ENCODE peak calls at places on chromosomes 13 and 19, in seven cellular contexts. Z is ascending aorta, P is IMR-90, N is lung, E is psoas muscle, V is HepG2, I is tibial artery. J is an unnamed sample.
A peak's percentile ranks its signal among the peaks of the same experiment; 100 is the strongest.

GRCh38 chr19:55830656-55831055 is 1.1 kb downstream of the NLRP11 start:
- DNase-seq in Z (no peak), P (no peak), N (no peak), E (no peak), V (no peak), I (no peak), J (no peak)

GRCh38 chr13:60754691-60755090 is 357.7 kb downstream of the TDRD3 start:
- DNase-seq in Z (no peak), P (no peak), N (no peak), E (no peak), V (no peak), I (no peak), J (no peak)

GRCh38 chr19:3976495-3977241 is 5.8 kb upstream of the DAPK3 start:
- DNase-seq in Z (no peak), P (no peak), N (peak; percentile 60), E (peak; percentile 92), V (no peak), I (no peak), J (no peak)

GRCh38 chr19:4233282-4233853 is 4.0 kb downstream of the EBI3 start:
- DNase-seq in Z (no peak), P (peak; percentile 8), N (peak; percentile 42), E (no peak), V (peak; percentile 45), I (no peak), J (peak; percentile 53)

GRCh38 chr19:15181394-15181793 is 19.4 kb downstream of the NOTCH3 start:
- DNase-seq in Z (no peak), P (no peak), N (no peak), E (no peak), V (no peak), I (no peak), J (peak; percentile 46)

GRCh38 chr13:77026783-77027621 is at the start of gene FBXL3:
- DNase-seq in Z (peak; percentile 91), P (peak; percentile 94), N (peak; percentile 80), E (peak; percentile 93), V (peak; percentile 46), I (peak; percentile 92), J (peak; percentile 83)

GRCh38 chr19:42143341-42144234 is 11.3 kb upstream of the POU2F2 start:
- DNase-seq in Z (no peak), P (peak; percentile 30), N (no peak), E (no peak), V (no peak), I (no peak), J (no peak)

GRCh38 chr19:48122421-48122820 is 11.8 kb upstream of the PLA2G4C start:
- DNase-seq in Z (no peak), P (no peak), N (no peak), E (no peak), V (no peak), I (no peak), J (no peak)

GRCh38 chr19:54481326-54481930 is 8.3 kb upstream of the CDC42EP5 start:
- DNase-seq in Z (no peak), P (peak; percentile 33), N (no peak), E (no peak), V (peak; percentile 49), I (no peak), J (peak; percentile 37)

GRCh38 chr19:36213793-36214387 is 575 bp downstream of the ZNF565 start:
- DNase-seq in Z (peak; percentile 68), P (peak; percentile 45), N (no peak), E (no peak), V (no peak), I (no peak), J (no peak)

GRCh38 chr19:31408460-31409124 is 59.4 kb upstream of the TSHZ3 start:
- DNase-seq in Z (no peak), P (peak; percentile 87), N (no peak), E (no peak), V (no peak), I (no peak), J (no peak)

GRCh38 chr13:113839536-113840204 is 24.2 kb downstream of the GAS6 start:
- DNase-seq in Z (no peak), P (no peak), N (no peak), E (peak; percentile 50), V (no peak), I (no peak), J (peak; percentile 76)
- H3K4me3 ChIP-seq in Z (no peak overlapping the region), P (no peak overlapping the region), N (no peak overlapping the region), E (peak overlapping the region; percentile 4), V (no peak overlapping the region), I (no peak overlapping the region), J (no peak overlapping the region)

GRCh38 chr19:1073956-1074511 is 7.1 kb downstream of the ARHGAP45 start:
- DNase-seq in Z (no peak), P (no peak), N (no peak), E (peak; percentile 51), V (no peak), I (no peak), J (no peak)

GRCh38 chr19:1070931-1071791 is 4.2 kb downstream of the ARHGAP45 start:
- DNase-seq in Z (no peak), P (no peak), N (no peak), E (peak; percentile 51), V (no peak), I (no peak), J (no peak)

GRCh38 chr19:1073063-1073955 is 6.3 kb downstream of the ARHGAP45 start:
- DNase-seq in Z (no peak), P (no peak), N (no peak), E (peak; percentile 47), V (no peak), I (no peak), J (no peak)

GRCh38 chr19:1070576-1070930 is 3.6 kb downstream of the ARHGAP45 start:
- DNase-seq in Z (no peak), P (no peak), N (no peak), E (peak; percentile 37), V (no peak), I (no peak), J (no peak)

DNA sequence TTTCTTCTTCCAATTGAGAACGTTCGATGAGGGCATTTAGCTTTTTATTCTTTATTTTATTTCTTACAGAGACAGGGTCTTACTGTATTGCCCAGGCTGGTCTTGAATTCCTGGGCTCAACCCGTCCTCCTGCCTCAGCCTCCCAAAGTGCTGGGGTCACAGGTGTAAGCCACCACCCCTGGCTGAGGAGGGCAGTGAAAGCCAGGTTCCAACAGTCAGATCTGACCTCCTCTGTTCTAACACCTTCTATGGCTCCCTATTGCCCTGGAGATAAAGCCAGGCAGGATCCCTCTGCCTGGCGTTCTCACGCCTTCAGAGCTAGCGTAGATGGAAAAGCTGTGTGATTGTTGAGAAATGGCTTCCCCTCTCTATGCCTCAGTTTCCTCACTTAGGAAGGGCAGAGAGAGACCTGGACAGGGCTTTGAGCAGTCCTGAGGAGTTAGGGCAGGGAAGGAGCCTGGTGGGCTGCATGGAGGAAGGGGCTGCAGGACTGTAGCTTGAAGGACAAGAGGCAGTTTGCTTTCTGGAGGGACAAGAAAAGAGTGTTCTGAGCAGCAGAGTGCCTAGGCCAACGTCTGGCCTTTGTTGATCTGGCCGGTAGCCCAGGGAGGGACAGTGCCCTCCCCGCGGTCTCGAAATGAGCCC is 5.5 kb downstream of the ARHGAP45 start:
- DNase-seq in Z (no peak), P (no peak), N (no peak), E (no peak), V (no peak), I (no peak), J (no peak)
- H3K36me3 ChIP-seq in Z (no peaks in the 10 kb centered on the region), P (no peaks in the 10 kb centered on the region), N (peaks cover 24% of the 10 kb centered on the region), E (no peaks in the 10 kb centered on the region), V (no peaks in the 10 kb centered on the region), I (no peaks in the 10 kb centered on the region), J (no peaks in the 10 kb centered on the region)

DNA sequence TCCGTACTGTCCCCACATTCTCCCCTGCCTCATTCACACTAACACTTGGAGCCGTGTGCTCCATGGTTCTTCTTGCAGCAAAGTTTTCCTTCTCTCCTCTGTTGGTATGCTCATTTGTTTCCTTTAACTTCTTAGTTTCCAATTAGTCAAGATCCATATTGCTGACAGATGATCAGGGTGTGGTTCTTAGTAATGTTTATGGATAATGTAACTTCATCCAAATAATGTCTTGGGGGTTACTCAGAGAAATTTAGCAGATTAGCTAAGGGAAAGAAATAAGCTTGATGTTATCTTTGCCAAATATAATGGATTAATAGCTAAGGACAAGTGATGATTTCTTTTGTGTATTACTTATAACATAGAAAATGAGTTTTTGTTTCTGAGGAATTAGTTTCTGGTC is 174.4 kb downstream of the NUFIP1 start:
- DNase-seq in Z (no peak), P (no peak), N (no peak), E (no peak), V (no peak), I (no peak), J (no peak)
- H3K4me3 ChIP-seq in Z (no peak overlapping the region), P (no peak overlapping the region), N (no peak overlapping the region), E (no peak overlapping the region), V (no peak overlapping the region), I (no peak overlapping the region), J (no peak overlapping the region)

GRCh38 chr13:79353698-79354097 is 52.4 kb downstream of the RBM26 start:
- DNase-seq in Z (no peak), P (no peak), N (no peak), E (no peak), V (no peak), I (no peak), J (no peak)
- H3K36me3 ChIP-seq in Z (peaks cover 46% of the 10 kb centered on the region), P (peaks cover 13% of the 10 kb centered on the region), N (peaks cover 7% of the 10 kb centered on the region), E (no peaks in the 10 kb centered on the region), V (peaks cover 55% of the 10 kb centered on the region), I (peaks cover 45% of the 10 kb centered on the region), J (no peaks in the 10 kb centered on the region)

GRCh38 chr13:24680258-24680920 is at the start of gene ATP12A:
- DNase-seq in Z (no peak), P (no peak), N (no peak), E (no peak), V (no peak), I (no peak), J (peak; percentile 46)
- H3K4me3 ChIP-seq in Z (peak within 1 kb of the TSS; percentile 57), P (no peak within 1 kb of the TSS), N (peak within 1 kb of the TSS; percentile 3), E (peak within 1 kb of the TSS; percentile 38), V (no peak within 1 kb of the TSS), I (peak within 1 kb of the TSS; percentile 25), J (peak within 1 kb of the TSS; percentile 36)

GRCh38 chr13:32248789-32249188 is 66.4 kb downstream of the ZAR1L start:
- DNase-seq in Z (no peak), P (no peak), N (no peak), E (no peak), V (no peak), I (no peak), J (no peak)
- H3K36me3 ChIP-seq in Z (peaks cover 14% of the 10 kb centered on the region), P (peaks cover 16% of the 10 kb centered on the region), N (peaks cover 4% of the 10 kb centered on the region), E (no peaks in the 10 kb centered on the region), V (peaks cover 23% of the 10 kb centered on the region), I (peaks cover 38% of the 10 kb centered on the region), J (no peaks in the 10 kb centered on the region)

GRCh38 chr13:44432595-44432994 is 59.0 kb downstream of the SERP2 start:
- DNase-seq in Z (no peak), P (peak; percentile 31), N (no peak), E (no peak), V (no peak), I (no peak), J (no peak)
- H3K4me3 ChIP-seq in Z (no peak overlapping the region), P (no peak overlapping the region), N (no peak overlapping the region), E (peak overlapping the region; percentile 73), V (no peak overlapping the region), I (peak overlapping the region; percentile 84), J (no peak overlapping the region)

DNA sequence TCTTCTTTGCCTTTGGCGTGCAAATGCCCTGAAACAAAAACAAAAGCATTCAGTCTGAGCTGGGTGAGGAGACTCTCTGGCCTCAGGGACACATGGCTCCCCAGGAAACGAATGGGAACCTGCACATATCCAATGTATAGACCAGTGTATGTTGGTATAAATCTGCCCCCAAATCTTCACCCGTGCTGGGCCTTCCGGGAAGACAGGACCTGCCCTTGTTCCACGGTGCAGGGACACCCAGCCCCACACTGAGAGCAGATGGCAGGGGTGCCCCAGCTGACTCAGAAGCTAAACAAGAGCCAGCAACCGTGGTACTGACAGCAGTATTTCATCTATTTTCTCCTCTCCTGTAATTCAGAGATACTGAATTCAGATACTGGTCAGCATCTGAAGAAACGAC is 42.4 kb downstream of the CARS2 start:
- DNase-seq in Z (no peak), P (no peak), N (no peak), E (no peak), V (no peak), I (no peak), J (no peak)
- H3K36me3 ChIP-seq in Z (peaks cover 87% of the 10 kb centered on the region), P (peaks cover 58% of the 10 kb centered on the region), N (peaks cover 28% of the 10 kb centered on the region), E (peaks cover 4% of the 10 kb centered on the region), V (peaks cover 70% of the 10 kb centered on the region), I (peaks cover 94% of the 10 kb centered on the region), J (no peaks in the 10 kb centered on the region)